ENCODE peak calls at places on chromosomes 6 and 20, in nine cellular contexts. N, R, X, T, Q, O, P, M and S are unnamed samples.

GRCh38 chr6:125197795-125198269 is 44.3 kb downstream of the TPD52L1 start:
- DNase-seq in Q (no peak), N (peak), M (peak), X (no peak), T (no peak), P (peak), R (peak), O (no peak), S (peak)

GRCh38 chr6:29627762-29628418 is 5.1 kb downstream of the GABBR1 start:
- DNase-seq in P (peak), R (peak), T (peak), X (peak), O (peak), N (peak), M (peak), Q (no peak), S (peak)

GRCh38 chr20:8144282-8145245 is 12.5 kb downstream of the PLCB1 start:
- DNase-seq in O (no peak), N (no peak), T (no peak), R (peak), X (no peak), P (no peak), Q (peak), M (peak), S (peak)

GRCh38 chr6:19669206-19669605 is 168.0 kb upstream of the ID4 start:
- DNase-seq in Q (no peak), X (no peak), R (peak), O (no peak), T (no peak), N (no peak), P (no peak), M (no peak), S (no peak)

GRCh38 chr20:32455901-32456701 is 98.0 kb downstream of the ASXL1 start:
- DNase-seq in O (no peak), M (no peak), R (no peak), N (no peak), P (no peak), Q (no peak), T (no peak), X (no peak), S (no peak)

GRCh38 chr6:129766959-129767728 is 57.2 kb upstream of the ARHGAP18 start:
- DNase-seq in X (peak), N (no peak), O (peak), M (peak), T (no peak), P (no peak), Q (no peak), R (peak), S (peak)

GRCh38 chr6:157099912-157100593 is 223.3 kb downstream of the TMEM242 start:
- DNase-seq in N (no peak), O (peak), R (no peak), X (no peak), M (no peak), T (no peak), P (peak), Q (no peak), S (no peak)

GRCh38 chr20:58044286-58044685 is 184.2 kb downstream of the ANKRD60 start:
- DNase-seq in M (no peak), Q (no peak), T (no peak), P (no peak), R (no peak), N (no peak), O (no peak), X (no peak), S (no peak)

GRCh38 chr6:141326426-141326825 is 806.3 kb upstream of the GJE1 start:
- DNase-seq in X (no peak), N (no peak), R (peak), O (peak), Q (peak), P (no peak), T (no peak), M (peak), S (peak)

GRCh38 chr6:100257661-100258395 is 206.9 kb downstream of the SIM1 start:
- DNase-seq in N (no peak), P (no peak), X (no peak), M (peak), O (no peak), T (no peak), Q (no peak), R (peak), S (peak)
- TF ChIP-seq CTCF in N (no peak), P (no peak), X (peak), M (peak), O (no peak), T (no peak), Q (peak), R (peak), S (no peak)

GRCh38 chr6:139779988-139780774 is 405.7 kb upstream of the CITED2 start:
- DNase-seq in N (no peak), X (no peak), Q (no peak), R (no peak), M (peak), T (no peak), P (no peak), O (no peak), S (no peak)

GRCh38 chr6:139778688-139779087 is 404.2 kb upstream of the CITED2 start:
- DNase-seq in N (no peak), X (no peak), P (peak), T (no peak), Q (no peak), O (no peak), R (peak), M (peak), S (peak)

GRCh38 chr6:139784222-139784769 is 409.8 kb upstream of the CITED2 start:
- DNase-seq in Q (no peak), O (no peak), X (no peak), R (no peak), P (no peak), M (peak), T (no peak), N (no peak), S (no peak)
- H3K4me3 ChIP-seq in Q (no peak), O (no peak), X (no peak), R (no peak), P (no peak), M (no peak), T (no peak), N (no peak), S (no peak)

DNA sequence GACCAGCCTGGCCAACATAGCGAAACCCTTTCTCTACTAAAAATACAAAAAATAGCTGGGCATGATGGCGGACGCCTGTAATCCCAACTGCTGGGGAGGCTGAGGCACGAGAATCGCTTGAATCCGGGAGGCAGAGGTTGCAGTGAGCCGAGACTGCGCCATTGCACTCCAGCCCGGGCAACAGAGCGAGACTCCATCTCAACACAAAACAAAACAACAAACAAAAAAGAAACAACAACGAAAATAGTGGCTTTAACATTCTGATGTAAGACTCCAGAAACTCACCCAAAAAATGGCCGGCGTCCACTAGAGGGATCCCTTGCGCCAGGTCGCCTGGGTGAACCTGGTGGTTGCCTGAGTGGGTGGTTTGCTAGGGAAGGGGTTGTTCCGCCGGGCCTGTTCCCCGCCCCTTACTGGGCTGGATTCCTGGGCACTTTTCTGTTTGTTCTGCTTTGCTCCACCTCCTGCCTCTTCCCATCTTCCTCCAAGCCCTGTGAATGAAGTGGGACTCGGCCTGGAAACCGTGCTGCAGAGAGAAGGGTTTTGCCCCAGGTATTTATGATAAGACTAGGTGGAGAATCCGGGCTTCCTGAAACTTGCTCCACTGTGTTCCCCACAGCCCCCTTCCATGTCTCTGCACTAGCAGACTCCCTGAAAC is 1.5 kb downstream of the PABPC1L start:
- DNase-seq in M (peak), Q (no peak), X (peak), P (peak), T (peak), N (peak), O (peak), R (peak), S (no peak)
- TF ChIP-seq CTCF in M (peak), Q (peak), X (peak), P (peak), T (no peak), N (peak), O (no peak), R (peak), S (peak)

DNA sequence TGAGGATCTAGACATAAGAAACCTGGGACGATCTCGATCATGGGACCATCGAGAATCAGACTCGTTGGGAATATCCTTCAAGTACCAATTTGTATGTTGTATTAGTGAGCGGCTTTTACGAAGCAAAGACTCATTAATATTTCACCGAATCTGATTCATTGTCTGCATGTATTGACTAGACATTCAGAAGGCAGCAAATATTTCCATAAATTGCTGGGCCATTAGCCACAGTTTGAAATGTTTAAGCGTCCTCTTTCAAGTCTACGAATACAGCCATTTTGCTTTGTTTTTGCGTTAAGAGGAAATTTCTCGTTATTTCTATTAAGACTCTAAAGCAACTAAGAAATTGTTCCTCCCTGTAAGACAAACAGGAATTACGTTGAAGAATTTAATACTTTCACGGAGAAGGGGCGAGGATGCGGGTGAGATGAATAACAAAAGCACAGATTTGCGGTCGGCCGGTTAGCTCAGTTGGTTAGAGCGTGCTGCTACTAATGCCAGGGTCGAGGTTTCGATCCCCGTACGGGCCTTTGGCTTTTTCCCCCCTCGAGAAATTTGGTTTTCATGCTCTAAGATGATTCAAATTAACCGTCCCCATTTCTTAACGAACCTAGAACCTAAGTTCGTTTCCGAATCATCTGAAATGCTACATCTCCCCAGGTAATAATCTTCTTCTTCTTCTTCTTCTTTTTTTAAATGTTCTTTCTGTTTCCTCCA is 18.5 kb downstream of the POM121L2 start:
- DNase-seq in T (no peak), M (peak), O (no peak), R (peak), X (no peak), N (no peak), Q (no peak), P (no peak), S (peak)
- H3K4me3 ChIP-seq in T (no peak), M (no peak), O (no peak), R (peak), X (peak), N (no peak), Q (no peak), P (no peak), S (no peak)

GRCh38 chr6:145457556-145457955 is 277.8 kb downstream of the EPM2A start:
- DNase-seq in N (no peak), T (no peak), O (no peak), M (no peak), Q (no peak), X (no peak), R (no peak), P (no peak), S (no peak)

GRCh38 chr6:145454006-145454405 is 281.3 kb downstream of the EPM2A start:
- DNase-seq in Q (no peak), O (no peak), T (no peak), M (no peak), R (no peak), N (no peak), X (no peak), P (no peak), S (no peak)

DNA sequence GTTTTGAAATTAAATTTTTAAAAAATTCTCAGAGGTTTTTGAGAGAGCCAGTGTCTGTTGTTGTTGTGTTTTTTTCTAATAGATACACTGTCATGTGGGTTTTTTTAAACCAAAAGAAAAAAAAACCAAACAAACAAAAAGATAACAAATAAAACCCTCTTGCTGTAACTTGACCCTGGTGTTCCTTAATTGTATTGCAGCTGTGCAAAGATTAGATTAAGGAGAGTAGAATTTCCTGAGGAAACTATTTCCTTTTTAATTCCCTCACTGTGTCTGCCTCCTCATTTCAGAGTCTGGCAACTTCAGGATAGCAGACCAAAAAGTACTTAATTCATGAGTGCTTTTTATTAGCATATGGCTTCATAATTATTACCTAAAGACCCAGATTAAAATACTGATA is 281.9 kb downstream of the EPM2A start:
- DNase-seq in N (no peak), M (no peak), T (no peak), P (no peak), O (no peak), R (no peak), X (peak), Q (no peak), S (no peak)
- TF ChIP-seq CTCF in N (no peak), M (no peak), T (no peak), P (peak), O (peak), R (no peak), X (peak), Q (peak), S (no peak)

DNA sequence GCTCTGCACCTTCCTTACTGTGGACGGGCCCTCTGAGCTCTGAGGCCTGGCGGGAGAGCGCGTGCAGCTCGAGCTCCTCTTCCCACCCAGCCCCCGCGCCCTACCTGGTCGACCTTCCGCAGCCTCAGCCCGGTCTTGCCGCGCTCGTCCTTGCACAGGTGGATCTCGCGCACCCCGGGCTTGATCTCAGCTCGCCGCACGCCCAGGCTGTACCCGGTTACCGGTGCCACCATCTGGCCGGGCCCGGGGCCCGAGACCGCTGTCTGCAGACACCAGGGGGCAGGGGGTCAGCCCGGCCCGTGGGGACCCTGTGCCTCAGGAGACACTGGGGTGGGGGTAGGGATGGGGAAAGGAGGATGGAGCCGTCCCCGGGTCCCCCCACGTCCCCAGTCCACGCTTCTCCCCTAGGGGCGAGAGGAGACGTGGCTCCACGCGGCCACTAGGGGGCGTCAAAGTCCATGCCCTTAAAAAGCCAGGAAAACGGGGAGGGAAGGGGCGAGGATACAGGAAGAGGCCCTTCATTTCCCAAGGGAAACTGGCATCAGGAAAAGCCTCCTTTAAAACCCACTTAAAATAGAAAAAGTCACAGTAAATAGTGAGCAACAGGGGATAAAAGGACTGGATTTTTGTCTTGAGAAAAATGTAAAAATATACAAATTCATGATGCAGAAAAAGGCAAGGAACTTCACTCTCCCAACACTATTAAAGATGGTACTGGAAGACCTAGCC is 15.5 kb downstream of the SDCBP2 start:
- DNase-seq in Q (no peak), P (peak), O (peak), R (peak), N (peak), M (peak), T (peak), X (peak), S (peak)
- H3K4me3 ChIP-seq in Q (peak), P (peak), O (no peak), R (peak), N (no peak), M (peak), T (no peak), X (no peak), S (peak)